ENCODE peak calls at places on chromosomes 12 and 14, in eight cellular contexts. C, X, S, W, A, U, F and Q are unnamed samples.
A peak's percentile ranks its signal among the peaks of the same experiment; 100 is the strongest.

GRCh38 chr12:114673169-114673833 is 10.7 kb downstream of the TBX3 start:
- DNase-seq in C (no peak), X (peak; percentile 78), S (peak; percentile 89), W (peak; percentile 8), A (no peak), U (no peak), F (peak; percentile 77), Q (no peak)

GRCh38 chr12:107394693-107395092 is 290.9 kb upstream of the PWP1 start:
- DNase-seq in C (no peak), X (no peak), S (no peak), W (no peak), A (no peak), U (no peak), F (no peak), Q (no peak)

GRCh38 chr14:70086685-70087379 is 101.9 kb downstream of the SLC8A3 start:
- DNase-seq in C (peak; percentile 35), X (no peak), S (peak; percentile 46), W (no peak), A (no peak), U (no peak), F (peak; percentile 62), Q (no peak)

GRCh38 chr12:132505105-132505851 is 15.3 kb downstream of the FBRSL1 start:
- DNase-seq in C (no peak), X (no peak), S (no peak), W (no peak), A (no peak), U (no peak), F (no peak), Q (no peak)

GRCh38 chr14:61196792-61197191 is 84.3 kb downstream of the TMEM30B start:
- DNase-seq in C (no peak), X (no peak), S (no peak), W (no peak), A (no peak), U (no peak), F (no peak), Q (no peak)

GRCh38 chr12:113781415-113782198 is 184.5 kb downstream of the RBM19 start:
- DNase-seq in C (peak; percentile 35), X (no peak), S (peak; percentile 23), W (no peak), A (no peak), U (no peak), F (peak; percentile 53), Q (no peak)

GRCh38 chr12:44542716-44543115 is 333.4 kb downstream of the NELL2 start:
- DNase-seq in C (no peak), X (no peak), S (no peak), W (no peak), A (no peak), U (no peak), F (no peak), Q (no peak)

GRCh38 chr12:80966001-80966400 is 28.3 kb upstream of the LIN7A start:
- DNase-seq in C (no peak), X (no peak), S (peak; percentile 72), W (no peak), A (no peak), U (no peak), F (no peak), Q (no peak)

GRCh38 chr14:100142073-100143040 is 17.1 kb downstream of the DEGS2 start:
- DNase-seq in C (peak; percentile 96), X (peak; percentile 63), S (no peak), W (no peak), A (no peak), U (no peak), F (no peak), Q (no peak)

GRCh38 chr14:56895154-56895553 is 84.9 kb upstream of the OTX2 start:
- DNase-seq in C (no peak), X (no peak), S (peak; percentile 40), W (no peak), A (no peak), U (no peak), F (no peak), Q (no peak)

GRCh38 chr12:122789637-122790036 is 15.3 kb downstream of the CCDC62 start:
- DNase-seq in C (no peak), X (no peak), S (no peak), W (no peak), A (no peak), U (no peak), F (no peak), Q (no peak)

GRCh38 chr14:24903337-24903736 is 146.6 kb downstream of the STXBP6 start:
- DNase-seq in C (peak; percentile 17), X (no peak), S (no peak), W (no peak), A (no peak), U (no peak), F (peak; percentile 85), Q (no peak)

GRCh38 chr12:113235976-113236375 is 14.7 kb downstream of the TPCN1 start:
- DNase-seq in C (no peak), X (no peak), S (no peak), W (no peak), A (no peak), U (no peak), F (no peak), Q (no peak)

GRCh38 chr12:130299574-130299973 is 38.1 kb upstream of the PIWIL1 start:
- DNase-seq in C (no peak), X (no peak), S (no peak), W (no peak), A (no peak), U (no peak), F (no peak), Q (no peak)

GRCh38 chr14:38125484-38125912 is 82.2 kb upstream of the SSTR1 start:
- DNase-seq in C (peak; percentile 4), X (no peak), S (no peak), W (no peak), A (no peak), U (no peak), F (peak; percentile 11), Q (peak; percentile 33)

GRCh38 chr12:73361156-73361866 is 1089.1 kb downstream of the TRHDE start:
- DNase-seq in C (no peak), X (no peak), S (no peak), W (no peak), A (no peak), U (no peak), F (no peak), Q (no peak)

GRCh38 chr14:99596071-99596627 is 7.9 kb downstream of the CCDC85C start:
- DNase-seq in C (peak; percentile 73), X (no peak), S (no peak), W (no peak), A (no peak), U (no peak), F (no peak), Q (no peak)

GRCh38 chr14:21933681-21934080 is 260.1 kb upstream of the OR4E1 start:
- DNase-seq in C (peak; percentile 53), X (no peak), S (no peak), W (no peak), A (no peak), U (no peak), F (no peak), Q (no peak)

GRCh38 chr14:21703357-21704339 is 30.0 kb upstream of the OR4E1 start:
- DNase-seq in C (no peak), X (no peak), S (peak; percentile 54), W (no peak), A (no peak), U (no peak), F (no peak), Q (no peak)

GRCh38 chr14:96095581-96096476 is 56.7 kb downstream of the C14orf132 start:
- DNase-seq in C (no peak), X (no peak), S (no peak), W (no peak), A (no peak), U (no peak), F (peak; percentile 86), Q (no peak)

GRCh38 chr12:116116650-116117424 is 160.7 kb downstream of the MED13L start:
- DNase-seq in C (no peak), X (no peak), S (no peak), W (no peak), A (no peak), U (no peak), F (no peak), Q (no peak)

GRCh38 chr12:18313316-18313715 is 52.0 kb downstream of the PIK3C2G start:
- DNase-seq in C (no peak), X (no peak), S (no peak), W (no peak), A (no peak), U (no peak), F (no peak), Q (no peak)

DNA sequence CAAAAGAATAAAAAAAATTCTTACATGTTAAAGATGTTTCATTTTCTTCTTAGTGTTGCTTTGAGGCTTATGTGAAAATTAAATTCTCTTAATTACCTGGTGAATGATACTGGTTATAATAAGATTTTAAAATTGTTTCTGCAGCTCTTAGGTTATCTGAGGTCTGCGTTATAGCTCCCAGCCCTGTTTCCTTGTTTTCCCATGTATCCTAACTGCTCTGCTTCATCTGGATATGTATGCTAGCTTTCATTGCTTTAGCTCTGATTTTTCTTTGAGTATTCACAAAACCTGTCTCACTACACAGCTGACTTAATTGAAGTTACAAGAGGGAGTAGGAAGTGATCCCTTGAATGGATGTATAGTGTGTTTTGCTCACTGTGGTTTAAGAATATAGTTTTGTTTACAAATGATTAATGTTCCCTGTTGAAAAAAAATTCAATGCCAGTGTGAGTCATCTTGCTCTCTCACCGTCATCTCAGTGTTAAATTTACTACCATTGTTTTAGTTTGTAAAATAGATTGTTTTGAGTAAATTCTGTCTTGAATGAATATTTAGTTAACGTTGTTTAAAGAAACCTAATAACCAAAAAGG is 26.8 kb downstream of the CPSF6 start:
- DNase-seq in C (peak; percentile 86), X (no peak), S (no peak), W (no peak), A (no peak), U (no peak), F (peak; percentile 62), Q (no peak)
- H3K4me3 ChIP-seq in C (no peak overlapping the region), X (no peak overlapping the region), S (no peak overlapping the region), W (no peak overlapping the region), A (no peak overlapping the region), U (no peak overlapping the region), F (no peak overlapping the region), Q (no peak overlapping the region)

DNA sequence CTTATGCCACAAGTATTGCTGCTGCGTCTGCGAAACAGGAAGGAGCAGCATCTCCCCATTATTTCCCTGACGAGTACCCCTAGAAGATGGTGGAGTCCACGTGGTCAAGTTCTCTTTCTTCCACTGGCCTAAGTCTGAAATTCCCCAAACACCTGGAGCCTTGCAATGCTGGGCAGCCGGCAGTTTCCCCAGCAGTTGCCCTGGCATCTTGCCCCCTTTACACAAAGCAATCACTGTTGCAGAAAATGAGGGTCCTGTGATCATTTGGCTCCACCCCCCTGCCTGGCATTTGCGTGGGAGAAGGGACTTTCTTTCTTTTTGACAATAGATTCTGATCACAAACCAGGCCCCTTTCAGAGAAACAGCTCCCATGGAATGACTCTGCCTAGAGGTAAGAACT is 57.0 kb downstream of the FOS start:
- DNase-seq in C (no peak), X (no peak), S (no peak), W (no peak), A (no peak), U (no peak), F (no peak), Q (no peak)
- H3K4me1 ChIP-seq in C (peaks cover under 1% of the 10 kb centered on the region), X (peaks cover 3% of the 10 kb centered on the region), S (no peaks in the 10 kb centered on the region), W (peaks cover 3% of the 10 kb centered on the region), A (peaks cover 18% of the 10 kb centered on the region), U (peaks cover 16% of the 10 kb centered on the region), F (peaks cover 27% of the 10 kb centered on the region), Q (peaks cover 12% of the 10 kb centered on the region)

GRCh38 chr12:49292729-49293055 is 2.3 kb upstream of the PRPH start:
- DNase-seq in C (no peak), X (no peak), S (no peak), W (no peak), A (no peak), U (no peak), F (no peak), Q (no peak)
- H3K4me3 ChIP-seq in C (no peak overlapping the region), X (no peak overlapping the region), S (no peak overlapping the region), W (no peak overlapping the region), A (no peak overlapping the region), U (no peak overlapping the region), F (no peak overlapping the region), Q (no peak overlapping the region)

GRCh38 chr12:51397670-51398069 is 6.5 kb upstream of the GALNT6 start:
- DNase-seq in C (no peak), X (no peak), S (no peak), W (no peak), A (no peak), U (no peak), F (no peak), Q (no peak)
- H3K4me1 ChIP-seq in C (peaks cover 34% of the 10 kb centered on the region), X (no peaks in the 10 kb centered on the region), S (peaks cover 7% of the 10 kb centered on the region), W (no peaks in the 10 kb centered on the region), A (no peaks in the 10 kb centered on the region), U (peaks cover 36% of the 10 kb centered on the region), F (peaks cover 22% of the 10 kb centered on the region), Q (peaks cover 35% of the 10 kb centered on the region)